ENCODE peak calls at places on chromosomes 7 and 10, in five cellular contexts. One of them, this sample, is unnamed.

GRCh38 chr7:114083714-114084113 is 164.9 kb upstream of the PPP1R3A start:
- DNase-seq in Panc1: no peak
- DNase-seq in naive thymus-derived CD4-positive, alpha-beta T cell: no peak
- DNase-seq in epithelial cell of prostate: no peak
- DNase-seq in left lung: no peak
- DNase-seq in this sample: no peak

GRCh38 chr7:1554332-1555045 is 1.5 kb downstream of the TMEM184A start:
- DNase-seq in Panc1: no peak
- DNase-seq in naive thymus-derived CD4-positive, alpha-beta T cell: no peak
- DNase-seq in epithelial cell of prostate: no peak
- DNase-seq in left lung: no peak
- DNase-seq in this sample: no peak

GRCh38 chr10:112137381-112137987 is 46.1 kb downstream of the GPAM start:
- DNase-seq in Panc1: peak; percentile 46
- DNase-seq in naive thymus-derived CD4-positive, alpha-beta T cell: peak; percentile 43
- DNase-seq in epithelial cell of prostate: no peak
- DNase-seq in left lung: peak; percentile 58
- DNase-seq in this sample: no peak

GRCh38 chr10:59465089-59465488 is 102.7 kb upstream of the FAM13C start:
- DNase-seq in Panc1: no peak
- DNase-seq in naive thymus-derived CD4-positive, alpha-beta T cell: no peak
- DNase-seq in epithelial cell of prostate: no peak
- DNase-seq in left lung: no peak
- DNase-seq in this sample: no peak

GRCh38 chr7:19392246-19392645 is 247.0 kb upstream of the FERD3L start:
- DNase-seq in Panc1: peak; percentile 70
- DNase-seq in naive thymus-derived CD4-positive, alpha-beta T cell: no peak
- DNase-seq in epithelial cell of prostate: peak; percentile 10
- DNase-seq in left lung: no peak
- DNase-seq in this sample: no peak

GRCh38 chr7:68470836-68471235 is 1127.4 kb upstream of the AUTS2 start:
- DNase-seq in Panc1: no peak
- DNase-seq in naive thymus-derived CD4-positive, alpha-beta T cell: no peak
- DNase-seq in epithelial cell of prostate: no peak
- DNase-seq in left lung: no peak
- DNase-seq in this sample: no peak

GRCh38 chr7:80542398-80542797 is 30.5 kb upstream of the GNAT3 start:
- DNase-seq in Panc1: peak; percentile 47
- DNase-seq in naive thymus-derived CD4-positive, alpha-beta T cell: no peak
- DNase-seq in epithelial cell of prostate: peak; percentile 73
- DNase-seq in left lung: no peak
- DNase-seq in this sample: no peak

GRCh38 chr7:37833107-37833817 is 15.1 kb upstream of the NME8 start:
- DNase-seq in Panc1: no peak
- DNase-seq in naive thymus-derived CD4-positive, alpha-beta T cell: peak; percentile 57
- DNase-seq in epithelial cell of prostate: no peak
- DNase-seq in left lung: peak; percentile 54
- DNase-seq in this sample: no peak

GRCh38 chr10:79358811-79359210 is 11.5 kb downstream of the PPIF start:
- DNase-seq in Panc1: no peak
- DNase-seq in naive thymus-derived CD4-positive, alpha-beta T cell: no peak
- DNase-seq in epithelial cell of prostate: no peak
- DNase-seq in left lung: no peak
- DNase-seq in this sample: no peak

GRCh38 chr10:91227576-91227975 is 7.1 kb downstream of the PCGF5 start:
- DNase-seq in Panc1: no peak
- DNase-seq in naive thymus-derived CD4-positive, alpha-beta T cell: no peak
- DNase-seq in epithelial cell of prostate: no peak
- DNase-seq in left lung: no peak
- DNase-seq in this sample: no peak

GRCh38 chr10:132833421-132834111 is 47.6 kb upstream of the NKX6-2 start:
- DNase-seq in Panc1: no peak
- DNase-seq in naive thymus-derived CD4-positive, alpha-beta T cell: no peak
- DNase-seq in epithelial cell of prostate: no peak
- DNase-seq in left lung: no peak
- DNase-seq in this sample: no peak

GRCh38 chr10:72315054-72315453 is 39.7 kb downstream of the DNAJB12 start:
- DNase-seq in Panc1: no peak
- DNase-seq in naive thymus-derived CD4-positive, alpha-beta T cell: no peak
- DNase-seq in epithelial cell of prostate: no peak
- DNase-seq in left lung: no peak
- DNase-seq in this sample: no peak

GRCh38 chr7:87567052-87567451 is 33.6 kb downstream of the ABCB1 start:
- DNase-seq in Panc1: no peak
- DNase-seq in naive thymus-derived CD4-positive, alpha-beta T cell: no peak
- DNase-seq in epithelial cell of prostate: no peak
- DNase-seq in left lung: no peak
- DNase-seq in this sample: no peak

GRCh38 chr7:36366005-36366583 is 23.6 kb upstream of the ANLN start:
- DNase-seq in Panc1: no peak
- DNase-seq in naive thymus-derived CD4-positive, alpha-beta T cell: no peak
- DNase-seq in epithelial cell of prostate: no peak
- DNase-seq in left lung: no peak
- DNase-seq in this sample: no peak

GRCh38 chr7:36367561-36367889 is 22.1 kb upstream of the ANLN start:
- DNase-seq in Panc1: no peak
- DNase-seq in naive thymus-derived CD4-positive, alpha-beta T cell: no peak
- DNase-seq in epithelial cell of prostate: no peak
- DNase-seq in left lung: no peak
- DNase-seq in this sample: no peak

GRCh38 chr7:36370046-36370445 is 19.6 kb upstream of the ANLN start:
- DNase-seq in Panc1: no peak
- DNase-seq in naive thymus-derived CD4-positive, alpha-beta T cell: no peak
- DNase-seq in epithelial cell of prostate: no peak
- DNase-seq in left lung: no peak
- DNase-seq in this sample: no peak

GRCh38 chr7:36368496-36368895 is 21.2 kb upstream of the ANLN start:
- DNase-seq in Panc1: no peak
- DNase-seq in naive thymus-derived CD4-positive, alpha-beta T cell: no peak
- DNase-seq in epithelial cell of prostate: no peak
- DNase-seq in left lung: no peak
- DNase-seq in this sample: no peak

DNA sequence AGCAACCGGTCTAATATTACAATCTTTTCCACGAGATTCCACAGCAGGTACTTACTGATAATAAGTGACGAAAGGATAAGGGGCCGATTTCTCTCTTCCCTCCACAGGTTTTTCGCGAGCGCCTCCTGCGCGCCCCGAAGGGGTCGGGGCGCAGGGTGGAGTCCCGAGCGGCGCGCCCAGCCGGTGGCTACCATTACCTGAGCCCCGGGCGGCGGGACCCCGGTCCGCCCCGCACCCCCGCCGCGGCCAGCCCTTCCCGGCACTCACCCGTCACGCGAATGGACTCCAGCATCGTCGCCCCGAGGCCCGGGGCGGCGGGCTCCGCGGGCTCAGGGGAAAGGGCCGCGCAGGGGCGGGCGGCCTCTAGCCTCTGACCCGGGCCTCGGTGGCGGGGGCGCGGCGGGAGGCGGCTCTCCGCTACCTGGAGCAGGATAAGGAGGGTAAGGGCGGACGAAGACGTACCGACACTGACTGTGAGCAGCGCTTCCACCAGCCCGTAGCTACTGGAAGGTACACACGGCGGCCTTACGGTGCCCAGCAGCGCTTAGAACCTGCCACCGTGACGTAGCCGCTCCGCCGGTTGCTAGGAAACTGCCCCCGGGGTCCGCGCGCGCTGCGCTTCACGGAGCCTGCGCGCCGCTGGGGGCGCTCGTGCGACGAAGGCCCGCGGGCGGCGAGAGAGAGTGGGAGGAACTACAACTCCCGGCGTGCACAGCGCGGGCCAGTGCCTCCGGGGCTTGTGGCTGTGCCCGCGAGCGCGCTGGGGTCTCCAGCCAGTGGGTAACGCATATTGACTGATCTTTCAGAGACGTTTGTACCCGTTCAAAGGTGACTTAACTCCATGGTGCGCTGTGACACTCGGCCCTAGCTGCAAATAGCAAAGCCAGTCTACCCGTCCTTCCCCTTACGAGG is 22.8 kb upstream of the ANLN start:
- DNase-seq in Panc1: peak; percentile 81
- DNase-seq in naive thymus-derived CD4-positive, alpha-beta T cell: peak; percentile 92
- DNase-seq in epithelial cell of prostate: peak; percentile 29
- DNase-seq in left lung: peak; percentile 90
- DNase-seq in this sample: peak; percentile 51
- H3K27ac ChIP-seq in Panc1: peak overlapping the region; percentile 92
- H3K27ac ChIP-seq in naive thymus-derived CD4-positive, alpha-beta T cell: peak overlapping the region; percentile 70
- H3K27ac ChIP-seq in epithelial cell of prostate: peak overlapping the region; percentile 39
- H3K27ac ChIP-seq in left lung: peak overlapping the region; percentile 64
- H3K27ac ChIP-seq in this sample: peak overlapping the region; percentile 73

DNA sequence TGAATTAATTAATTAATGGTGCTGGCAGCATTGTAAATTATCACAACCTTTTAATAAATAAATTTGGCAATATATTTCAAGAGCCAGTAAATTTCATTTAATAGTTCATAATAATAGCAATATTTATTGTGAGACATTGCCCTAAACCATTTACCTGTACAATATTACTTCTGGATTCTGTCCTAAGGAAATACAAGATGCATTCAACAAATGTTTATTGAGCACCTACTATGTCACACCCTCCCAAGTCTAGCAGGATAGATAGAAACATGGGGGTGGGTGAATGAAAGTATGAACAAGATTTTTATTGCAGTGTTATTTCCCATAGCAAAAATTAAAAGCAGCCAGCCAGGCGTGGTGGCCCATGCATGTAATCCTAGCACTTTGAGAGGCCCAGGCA is 4.4 kb upstream of the HERC4 start:
- DNase-seq in Panc1: no peak
- DNase-seq in naive thymus-derived CD4-positive, alpha-beta T cell: no peak
- DNase-seq in epithelial cell of prostate: no peak
- DNase-seq in left lung: no peak
- DNase-seq in this sample: no peak
- H3K27ac ChIP-seq in Panc1: no peak overlapping the region
- H3K27ac ChIP-seq in naive thymus-derived CD4-positive, alpha-beta T cell: no peak overlapping the region
- H3K27ac ChIP-seq in epithelial cell of prostate: no peak overlapping the region
- H3K27ac ChIP-seq in left lung: no peak overlapping the region
- H3K27ac ChIP-seq in this sample: no peak overlapping the region

GRCh38 chr7:40742270-40742669 is 607.5 kb downstream of the SUGCT start:
- DNase-seq in Panc1: no peak
- DNase-seq in naive thymus-derived CD4-positive, alpha-beta T cell: no peak
- DNase-seq in epithelial cell of prostate: no peak
- DNase-seq in left lung: no peak
- DNase-seq in this sample: no peak
- H3K27ac ChIP-seq in Panc1: no peak overlapping the region
- H3K27ac ChIP-seq in naive thymus-derived CD4-positive, alpha-beta T cell: no peak overlapping the region
- H3K27ac ChIP-seq in epithelial cell of prostate: no peak overlapping the region
- H3K27ac ChIP-seq in left lung: no peak overlapping the region
- H3K27ac ChIP-seq in this sample: no peak overlapping the region

DNA sequence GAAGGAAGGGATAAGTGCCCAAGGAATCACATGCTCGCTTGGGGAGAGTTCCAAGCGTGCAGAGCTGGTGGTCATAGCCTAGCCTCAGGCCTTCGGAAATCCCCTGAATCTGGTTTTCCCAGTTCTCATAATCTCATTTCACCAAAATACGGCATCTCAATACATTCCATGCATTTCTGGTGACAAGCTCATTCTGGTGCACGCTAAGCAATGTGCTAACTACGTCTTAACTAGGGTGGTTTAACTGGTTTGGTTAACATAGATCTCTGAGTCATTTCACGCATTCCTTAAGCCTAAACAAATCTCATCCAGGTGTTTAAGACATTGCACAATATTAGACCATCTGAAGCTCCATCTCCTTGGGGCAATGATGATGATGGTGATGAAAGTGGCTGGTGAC is 72.9 kb upstream of the STEAP1B start:
- DNase-seq in Panc1: no peak
- DNase-seq in naive thymus-derived CD4-positive, alpha-beta T cell: no peak
- DNase-seq in epithelial cell of prostate: peak; percentile 96
- DNase-seq in left lung: no peak
- DNase-seq in this sample: no peak
- H3K27ac ChIP-seq in Panc1: no peak overlapping the region
- H3K27ac ChIP-seq in naive thymus-derived CD4-positive, alpha-beta T cell: no peak overlapping the region
- H3K27ac ChIP-seq in epithelial cell of prostate: peak overlapping the region; percentile 73
- H3K27ac ChIP-seq in left lung: no peak overlapping the region
- H3K27ac ChIP-seq in this sample: no peak overlapping the region